ENCODE peak calls at places on chromosomes 1 and 21, in ten cellular contexts. S is fibroblast of lung; P is skeletal muscle cell; W is activated T-helper 1 cell treated with anti-CD3 and anti-CD28 coated beads, Interleukin-2, amount 50 U/mL, for 16 hours; R is colonic mucosa; Y is mucosa of gallbladder; T is T-helper 2 cell; M is tibial nerve; Z is heart right ventricle; I is GM13977. G is an unnamed sample.

GRCh38 chr1:183711691-183712401 is 58.7 kb upstream of the APOBEC4 start:
- DNase-seq in P (peak; percentile 55), Z (no peak), Y (no peak), R (no peak), M (no peak), I (no peak), S (peak; percentile 14), W (no peak), T (no peak), G (peak; percentile 66)

GRCh38 chr1:2547210-2548067 is 8.7 kb upstream of the TNFRSF14 start:
- DNase-seq in S (no peak), T (peak; percentile 29), W (no peak), M (no peak), I (peak; percentile 81), P (no peak), Z (no peak), R (no peak), Y (no peak), G (no peak)

GRCh38 chr1:63601912-63602311 is 8.7 kb downstream of the PGM1 start:
- DNase-seq in R (no peak), S (no peak), Y (no peak), Z (no peak), M (no peak), I (no peak), T (no peak), P (no peak), W (no peak), G (no peak)

GRCh38 chr1:167862432-167863076 is 51.4 kb downstream of the ADCY10 start:
- DNase-seq in Z (no peak), T (no peak), S (peak; percentile 24), W (no peak), P (no peak), I (no peak), M (no peak), R (no peak), Y (no peak), G (peak; percentile 54)

GRCh38 chr1:91555821-91556531 is 55.3 kb downstream of the CDC7 start:
- DNase-seq in W (no peak), P (peak; percentile 85), M (no peak), R (no peak), Z (no peak), S (peak; percentile 90), T (peak; percentile 51), I (peak; percentile 45), Y (no peak), G (peak; percentile 83)

GRCh38 chr1:226643167-226643566 is 94.6 kb downstream of the STUM start:
- DNase-seq in T (no peak), W (no peak), Z (no peak), Y (no peak), R (no peak), I (peak; percentile 85), S (peak; percentile 45), P (no peak), M (no peak), G (peak; percentile 73)

GRCh38 chr21:28783641-28784185 is 209.0 kb downstream of the LTN1 start:
- DNase-seq in W (no peak), Y (no peak), T (no peak), R (no peak), M (no peak), S (no peak), Z (peak; percentile 6), I (no peak), P (no peak), G (no peak)

GRCh38 chr1:73463848-73464247 is 734.1 kb downstream of the LRRIQ3 start:
- DNase-seq in I (no peak), P (no peak), M (no peak), T (no peak), R (no peak), S (no peak), Y (no peak), W (no peak), Z (no peak), G (no peak)

GRCh38 chr1:156767879-156768608 is 709 bp downstream of the PRCC start:
- DNase-seq in S (no peak), I (no peak), P (no peak), Y (no peak), M (no peak), W (no peak), Z (peak; percentile 45), R (peak; percentile 44), T (peak; percentile 15), G (peak; percentile 41)

GRCh38 chr21:43936186-43936967 is 71.4 kb downstream of the AGPAT3 start:
- DNase-seq in P (no peak), I (no peak), Y (no peak), M (no peak), R (no peak), T (no peak), Z (no peak), S (no peak), W (no peak), G (no peak)

GRCh38 chr1:36446261-36446660 is 4.0 kb downstream of the OSCP1 start:
- DNase-seq in P (no peak), Z (no peak), Y (no peak), S (no peak), R (no peak), T (no peak), W (no peak), M (no peak), I (peak; percentile 33), G (peak; percentile 43)

GRCh38 chr1:119952496-119952895 is 56.2 kb upstream of the ADAM30 start:
- DNase-seq in R (no peak), W (no peak), T (no peak), Y (no peak), Z (no peak), P (no peak), M (no peak), S (no peak), I (no peak), G (no peak)

GRCh38 chr21:18041012-18041411 is 203.6 kb upstream of the CHODL start:
- DNase-seq in T (no peak), R (no peak), W (no peak), S (no peak), M (no peak), P (no peak), I (no peak), Y (no peak), Z (no peak), G (peak; percentile 71)

GRCh38 chr1:82317671-82318070 is 516.9 kb downstream of the ADGRL2 start:
- DNase-seq in M (no peak), Z (no peak), W (no peak), Y (no peak), R (no peak), P (peak; percentile 62), T (no peak), S (no peak), I (no peak), G (peak; percentile 41)

GRCh38 chr1:8283058-8283884 is 34.6 kb upstream of the SLC45A1 start:
- DNase-seq in W (no peak), P (no peak), S (no peak), I (peak; percentile 79), M (no peak), Z (peak; percentile 17), R (no peak), Y (no peak), T (no peak), G (peak; percentile 22)

GRCh38 chr1:84525738-84526137 is 19.4 kb upstream of the GNG5 start:
- DNase-seq in R (no peak), M (no peak), W (no peak), Z (no peak), Y (no peak), S (no peak), I (no peak), P (no peak), T (no peak), G (no peak)

GRCh38 chr1:243230914-243231313 is 24.2 kb downstream of the CEP170 start:
- DNase-seq in M (no peak), Y (no peak), S (peak; percentile 57), P (no peak), R (no peak), W (no peak), I (no peak), T (no peak), Z (no peak), G (peak; percentile 55)

GRCh38 chr21:21163904-21164303 is 165.7 kb downstream of the NCAM2 start:
- DNase-seq in W (no peak), T (no peak), M (peak; percentile 24), P (peak; percentile 31), Y (peak; percentile 33), R (peak; percentile 24), Z (no peak), S (peak; percentile 82), I (peak; percentile 17), G (peak; percentile 74)

GRCh38 chr1:85042413-85042812 is 5.9 kb downstream of the MCOLN3 start:
- DNase-seq in I (no peak), P (no peak), W (no peak), Z (no peak), M (no peak), Y (no peak), R (no peak), S (no peak), T (no peak), G (no peak)

GRCh38 chr1:64240209-64240608 is 36.8 kb downstream of the UBE2U start:
- DNase-seq in R (no peak), I (no peak), Z (no peak), T (no peak), S (peak; percentile 67), W (no peak), Y (no peak), P (no peak), M (no peak), G (peak; percentile 33)

GRCh38 chr21:17513214-17514123 is 626 bp downstream of the CXADR start:
- DNase-seq in P (no peak), R (peak; percentile 58), T (peak; percentile 4), Z (peak; percentile 22), I (peak; percentile 37), Y (no peak), W (no peak), S (peak; percentile 29), M (no peak), G (peak; percentile 41)

GRCh38 chr1:9426291-9426711 is 113.0 kb upstream of the SLC25A33 start:
- DNase-seq in Y (peak; percentile 46), R (peak; percentile 46), W (peak; percentile 53), M (no peak), P (no peak), T (peak; percentile 70), Z (no peak), I (peak; percentile 82), S (no peak), G (peak; percentile 63)

GRCh38 chr21:46329796-46330195 is 5.8 kb downstream of the PCNT start:
- DNase-seq in Y (no peak), P (no peak), R (no peak), W (no peak), M (no peak), T (no peak), I (no peak), Z (no peak), S (no peak), G (no peak)

GRCh38 chr1:164673584-164674214 is 114.7 kb downstream of the PBX1 start:
- DNase-seq in Z (no peak), Y (no peak), R (no peak), T (no peak), I (no peak), P (no peak), W (no peak), M (no peak), S (no peak), G (no peak)

GRCh38 chr1:221097479-221098281 is 218.4 kb downstream of the HLX start:
- DNase-seq in Z (no peak), R (no peak), Y (no peak), I (no peak), W (no peak), M (no peak), T (no peak), S (peak; percentile 94), P (peak; percentile 96), G (peak; percentile 99)

GRCh38 chr1:45205000-45205909 is 1.1 kb downstream of the ZSWIM5 start:
- DNase-seq in S (peak; percentile 29), P (no peak), M (peak; percentile 12), W (no peak), Y (peak; percentile 23), I (peak; percentile 34), Z (peak; percentile 34), T (peak; percentile 6), R (peak; percentile 57), G (peak; percentile 45)

G was measured in mesenchymal stem cell.